ENCODE peak calls at places on chromosome 7, in eight cellular contexts. Y is GM12878, S is GM23338, P is HCT116, M is K562, I is H1, X is endothelial cell of umbilical vein, V is HepG2. L is an unnamed sample.

GRCh38 chr7:73622909-73623797 is 1.2 kb downstream of the MLXIPL start:
- DNase-seq in Y (no peak), S (peak), P (no peak), M (peak), I (peak), X (no peak), V (peak), L (no peak)

GRCh38 chr7:114820993-114821945 is 100.6 kb upstream of the MDFIC start:
- DNase-seq in Y (no peak), S (no peak), P (no peak), M (no peak), I (no peak), X (no peak), V (no peak), L (no peak)

GRCh38 chr7:72785166-72785955 is 42.6 kb downstream of the TYW1B start:
- DNase-seq in Y (no peak), S (no peak), P (no peak), M (no peak), I (no peak), X (no peak), V (no peak), L (no peak)

GRCh38 chr7:148962823-148963582 is 65.3 kb downstream of the PDIA4 start:
- DNase-seq in Y (peak), S (peak), P (peak), M (peak), I (no peak), X (peak), V (peak), L (peak)

GRCh38 chr7:26348987-26349809 is 57.5 kb downstream of the SNX10 start:
- DNase-seq in Y (no peak), S (no peak), P (no peak), M (no peak), I (no peak), X (no peak), V (no peak), L (peak)

GRCh38 chr7:107446531-107446930 is 23.3 kb upstream of the GPR22 start:
- DNase-seq in Y (no peak), S (no peak), P (no peak), M (no peak), I (no peak), X (no peak), V (no peak), L (no peak)

GRCh38 chr7:84060000-84060399 is 134.6 kb downstream of the SEMA3A start:
- DNase-seq in Y (no peak), S (no peak), P (no peak), M (no peak), I (no peak), X (no peak), V (no peak), L (no peak)

GRCh38 chr7:79458796-79459195 is 5.3 kb upstream of the MAGI2 start:
- DNase-seq in Y (no peak), S (no peak), P (no peak), M (no peak), I (no peak), X (no peak), V (no peak), L (no peak)

GRCh38 chr7:1255083-1255816 is 22.6 kb downstream of the UNCX start:
- DNase-seq in Y (no peak), S (no peak), P (no peak), M (no peak), I (no peak), X (no peak), V (no peak), L (no peak)

GRCh38 chr7:142637240-142637639 is 112.0 kb upstream of the PRSS1 start:
- DNase-seq in Y (no peak), S (no peak), P (no peak), M (no peak), I (no peak), X (no peak), V (no peak), L (no peak)

GRCh38 chr7:83849135-83849534 is 200.2 kb upstream of the SEMA3E start:
- DNase-seq in Y (no peak), S (no peak), P (no peak), M (no peak), I (no peak), X (no peak), V (no peak), L (no peak)

GRCh38 chr7:70005885-70006284 is 407.6 kb downstream of the AUTS2 start:
- DNase-seq in Y (no peak), S (no peak), P (no peak), M (no peak), I (no peak), X (no peak), V (no peak), L (no peak)

GRCh38 chr7:70000747-70001348 is 402.6 kb downstream of the AUTS2 start:
- DNase-seq in Y (no peak), S (no peak), P (no peak), M (no peak), I (no peak), X (no peak), V (no peak), L (no peak)

DNA sequence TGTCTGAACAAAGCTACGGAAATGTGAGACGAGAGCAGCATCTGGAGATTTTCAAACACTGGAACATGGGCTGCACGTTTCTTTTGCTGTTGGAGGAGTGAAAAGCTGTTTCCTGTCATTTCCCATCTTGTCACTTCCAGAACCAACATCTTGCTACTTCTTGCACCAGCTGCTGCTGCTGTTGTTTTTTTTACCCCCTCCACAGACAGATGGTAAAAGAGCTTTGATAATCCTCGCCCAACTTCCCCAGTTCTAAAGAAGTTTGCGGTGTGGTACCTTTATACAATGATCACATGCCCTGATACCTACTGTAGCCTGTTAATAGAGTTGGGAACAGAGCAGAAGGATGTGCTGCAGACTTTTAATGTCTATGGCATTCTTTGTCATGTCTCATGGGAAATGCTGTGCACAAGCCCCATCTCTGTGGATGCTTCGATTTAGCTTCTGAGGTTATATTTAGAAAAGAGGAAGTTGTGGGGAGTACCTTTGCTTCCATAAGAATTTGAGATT is 408.2 kb downstream of the AUTS2 start:
- DNase-seq in Y (no peak), S (no peak), P (no peak), M (no peak), I (no peak), X (no peak), V (no peak), L (no peak)
- TF ChIP-seq POLR2AphosphoS5 in Y (no peak), S (no peak), P (no peak), M (no peak), I (no peak), X (no peak), V (no peak), L (no peak)

DNA sequence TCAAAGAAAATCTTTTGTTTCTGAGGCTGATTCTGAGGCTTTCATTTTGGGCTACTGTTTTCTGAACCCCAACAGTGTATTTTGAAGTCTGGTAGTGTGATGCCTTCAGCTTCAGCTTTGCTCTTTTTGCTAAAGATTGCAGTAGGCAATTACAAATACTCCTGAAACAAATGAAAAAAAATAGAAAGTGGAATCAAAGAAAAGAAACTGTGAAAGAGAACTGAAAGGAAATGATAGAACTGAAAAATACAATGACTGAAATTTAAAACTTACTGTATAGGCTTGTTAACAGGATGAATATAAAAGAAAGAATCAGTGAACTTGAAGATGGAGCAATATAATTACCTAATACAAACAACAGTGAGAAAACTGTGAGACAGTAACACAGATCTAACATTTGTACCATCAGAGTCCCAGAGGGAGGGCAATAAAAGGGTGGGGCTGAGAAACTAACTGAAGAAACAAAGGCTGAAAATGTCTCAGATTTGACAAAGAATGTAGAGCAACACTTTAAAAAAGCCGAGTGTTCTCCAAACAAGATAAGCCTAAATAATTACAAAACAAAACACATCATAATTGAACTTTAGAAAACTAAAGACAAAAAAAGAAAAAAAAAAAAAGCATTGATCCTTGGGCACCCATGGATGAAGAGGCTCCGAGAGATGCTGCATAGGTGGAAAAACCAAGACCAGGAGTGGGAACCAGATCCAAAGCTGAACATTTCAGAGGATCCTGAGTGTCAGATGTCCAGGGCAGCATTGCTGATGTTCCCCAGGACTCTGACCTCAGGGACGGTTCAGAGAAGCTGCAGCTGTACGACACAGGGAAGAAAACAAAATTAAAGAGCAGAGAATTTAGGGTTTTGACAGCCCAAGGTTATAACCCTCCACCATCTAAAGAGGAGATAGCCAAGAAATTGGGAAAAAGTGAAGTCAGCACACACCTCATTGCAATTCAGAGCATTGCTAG is 223.2 kb upstream of the IGFBP3 start:
- DNase-seq in Y (no peak), S (no peak), P (no peak), M (no peak), I (no peak), X (no peak), V (no peak), L (no peak)
- H3K27ac ChIP-seq in Y (no peak), S (peak), P (no peak), M (no peak), I (no peak), X (no peak), V (no peak), L (no peak)

GRCh38 chr7:127251458-127252379 is 1.0 kb downstream of the GRM8 start:
- DNase-seq in Y (no peak), S (peak), P (no peak), M (no peak), I (peak), X (no peak), V (no peak), L (no peak)
- TF ChIP-seq EZH2 in Y (peak), S (peak), P (no peak), M (no peak), I (peak), X (peak), V (no peak), L (no peak)

GRCh38 chr7:66202380-66202779 is 2.8 kb upstream of the TPST1 start:
- DNase-seq in Y (no peak), S (no peak), P (no peak), M (no peak), I (no peak), X (no peak), V (no peak), L (no peak)

GRCh38 chr7:66206909-66207240 is 1.7 kb downstream of the TPST1 start:
- DNase-seq in Y (no peak), S (no peak), P (no peak), M (no peak), I (no peak), X (no peak), V (no peak), L (no peak)

GRCh38 chr7:66206116-66206908 is 1.2 kb downstream of the TPST1 start:
- DNase-seq in Y (no peak), S (no peak), P (no peak), M (no peak), I (no peak), X (no peak), V (no peak), L (no peak)

GRCh38 chr7:66205736-66206080 is 574 bp downstream of the TPST1 start:
- DNase-seq in Y (no peak), S (peak), P (no peak), M (no peak), I (peak), X (peak), V (no peak), L (no peak)

DNA sequence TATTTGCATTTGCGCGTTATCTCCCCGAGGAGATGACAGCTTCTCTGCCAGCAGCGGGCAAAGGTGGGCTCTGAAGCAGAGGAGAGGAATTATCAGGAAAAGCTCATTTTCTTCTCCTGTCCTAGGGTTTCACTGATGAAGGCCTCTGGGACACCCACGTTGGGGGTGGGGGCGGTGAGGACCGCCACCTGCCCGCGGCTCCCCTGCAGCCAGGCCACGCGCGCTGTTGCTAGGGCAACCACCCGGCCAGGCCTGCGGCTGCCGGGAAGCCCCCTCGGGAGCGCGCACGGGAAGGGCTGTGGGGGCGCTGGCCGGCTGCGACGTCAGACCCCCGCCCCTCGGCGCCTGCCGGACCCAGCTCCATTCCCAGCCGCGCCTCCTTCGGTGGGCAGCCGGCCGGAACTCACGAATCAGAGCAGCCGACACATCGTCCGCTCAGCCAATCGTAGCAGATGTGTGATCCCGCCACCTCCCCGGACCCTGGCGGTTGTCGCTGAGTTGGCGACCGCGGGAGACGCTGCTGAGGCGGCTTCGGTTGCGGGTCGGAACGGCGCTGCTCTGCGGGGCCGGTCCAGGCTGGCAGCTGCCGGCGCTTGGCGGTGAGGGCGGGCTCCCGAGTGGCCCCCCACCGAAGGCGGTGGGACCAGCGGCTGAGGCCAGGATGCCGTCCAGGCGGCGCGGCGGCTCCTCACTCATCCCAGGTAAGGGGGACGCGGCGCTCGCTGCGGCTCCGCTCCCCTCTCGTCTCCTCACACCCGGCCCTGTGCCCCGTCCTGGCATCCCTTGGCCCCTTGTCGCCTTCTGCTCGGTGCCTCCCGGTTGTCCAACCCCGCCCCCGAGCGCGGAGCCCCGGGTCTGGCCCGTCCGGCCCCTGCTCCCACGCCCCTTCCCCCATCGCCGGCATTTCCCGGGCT is at the start of gene TPST1:
- DNase-seq in Y (peak), S (peak), P (peak), M (peak), I (peak), X (peak), V (peak), L (no peak)
- TF ChIP-seq POLR2AphosphoS5 in Y (peak), S (peak), P (peak), M (no peak), I (peak), X (peak), V (peak), L (peak)

GRCh38 chr7:152363798-152364197 is 72.0 kb downstream of the KMT2C start:
- DNase-seq in Y (no peak), S (no peak), P (no peak), M (no peak), I (no peak), X (no peak), V (no peak), L (no peak)

GRCh38 chr7:152365982-152366603 is 69.7 kb downstream of the KMT2C start:
- DNase-seq in Y (no peak), S (no peak), P (no peak), M (no peak), I (no peak), X (no peak), V (no peak), L (no peak)

GRCh38 chr7:152367170-152367569 is 68.6 kb downstream of the KMT2C start:
- DNase-seq in Y (no peak), S (no peak), P (no peak), M (no peak), I (no peak), X (no peak), V (no peak), L (no peak)

GRCh38 chr7:152369518-152369917 is 66.3 kb downstream of the KMT2C start:
- DNase-seq in Y (no peak), S (no peak), P (no peak), M (no peak), I (no peak), X (no peak), V (no peak), L (no peak)

GRCh38 chr7:152366662-152367061 is 69.1 kb downstream of the KMT2C start:
- DNase-seq in Y (no peak), S (no peak), P (no peak), M (no peak), I (no peak), X (peak), V (no peak), L (no peak)
- H3K27ac ChIP-seq in Y (no peak), S (no peak), P (no peak), M (no peak), I (no peak), X (no peak), V (no peak), L (no peak)

L was measured in SK-N-MC.